ENCODE peak calls at places on chromosome 12, in ten cellular contexts. One of them, this sample, is unnamed.

GRCh38 chr12:23236056-23236455 is 611.1 kb downstream of the ETNK1 start:
- DNase-seq in ovary: no peak
- DNase-seq in upper lobe of left lung: no peak
- DNase-seq in K562: no peak
- DNase-seq in A549: no peak
- DNase-seq in HepG2: peak; percentile 53
- DNase-seq in stomach: no peak
- DNase-seq in SK-N-SH: no peak
- DNase-seq in suprapubic skin: no peak
- DNase-seq in tibial nerve: no peak
- DNase-seq in this sample: no peak

GRCh38 chr12:80778005-80778541 is 61.4 kb downstream of the MYF5 start:
- DNase-seq in ovary: no peak
- DNase-seq in upper lobe of left lung: no peak
- DNase-seq in K562: no peak
- DNase-seq in A549: no peak
- DNase-seq in HepG2: peak; percentile 96
- DNase-seq in stomach: peak; percentile 33
- DNase-seq in SK-N-SH: peak; percentile 10
- DNase-seq in suprapubic skin: no peak
- DNase-seq in tibial nerve: peak; percentile 15
- DNase-seq in this sample: peak; percentile 39

GRCh38 chr12:51980051-51980808 is 26.5 kb upstream of the TAMALIN start:
- DNase-seq in ovary: peak; percentile 73
- DNase-seq in upper lobe of left lung: no peak
- DNase-seq in K562: peak; percentile 87
- DNase-seq in A549: peak; percentile 92
- DNase-seq in HepG2: peak; percentile 50
- DNase-seq in stomach: peak; percentile 82
- DNase-seq in SK-N-SH: peak; percentile 85
- DNase-seq in suprapubic skin: peak; percentile 87
- DNase-seq in tibial nerve: peak; percentile 51
- DNase-seq in this sample: peak; percentile 72

GRCh38 chr12:127143020-127143419 is 1124.0 kb upstream of the TMEM132C start:
- DNase-seq in ovary: no peak
- DNase-seq in upper lobe of left lung: no peak
- DNase-seq in K562: no peak
- DNase-seq in A549: no peak
- DNase-seq in HepG2: no peak
- DNase-seq in stomach: no peak
- DNase-seq in SK-N-SH: no peak
- DNase-seq in suprapubic skin: no peak
- DNase-seq in tibial nerve: no peak
- DNase-seq in this sample: no peak

GRCh38 chr12:79747274-79747673 is 56.5 kb upstream of the PAWR start:
- DNase-seq in ovary: no peak
- DNase-seq in upper lobe of left lung: no peak
- DNase-seq in K562: no peak
- DNase-seq in A549: no peak
- DNase-seq in HepG2: no peak
- DNase-seq in stomach: no peak
- DNase-seq in SK-N-SH: no peak
- DNase-seq in suprapubic skin: no peak
- DNase-seq in tibial nerve: no peak
- DNase-seq in this sample: no peak

GRCh38 chr12:51393676-51394545 is 2.7 kb upstream of the GALNT6 start:
- DNase-seq in ovary: no peak
- DNase-seq in upper lobe of left lung: no peak
- DNase-seq in K562: no peak
- DNase-seq in A549: no peak
- DNase-seq in HepG2: no peak
- DNase-seq in stomach: no peak
- DNase-seq in SK-N-SH: no peak
- DNase-seq in suprapubic skin: peak; percentile 69
- DNase-seq in tibial nerve: no peak
- DNase-seq in this sample: peak; percentile 28

GRCh38 chr12:5166976-5167375 is 123.3 kb downstream of the KCNA5 start:
- DNase-seq in ovary: no peak
- DNase-seq in upper lobe of left lung: no peak
- DNase-seq in K562: no peak
- DNase-seq in A549: no peak
- DNase-seq in HepG2: no peak
- DNase-seq in stomach: no peak
- DNase-seq in SK-N-SH: peak; percentile 41
- DNase-seq in suprapubic skin: no peak
- DNase-seq in tibial nerve: no peak
- DNase-seq in this sample: no peak

GRCh38 chr12:130627175-130627574 is 88.9 kb downstream of the RIMBP2 start:
- DNase-seq in ovary: no peak
- DNase-seq in upper lobe of left lung: no peak
- DNase-seq in K562: no peak
- DNase-seq in A549: no peak
- DNase-seq in HepG2: no peak
- DNase-seq in stomach: no peak
- DNase-seq in SK-N-SH: no peak
- DNase-seq in suprapubic skin: peak; percentile 31
- DNase-seq in tibial nerve: no peak
- DNase-seq in this sample: no peak

GRCh38 chr12:14589169-14590004 is 21.7 kb upstream of the PLBD1 start:
- DNase-seq in ovary: no peak
- DNase-seq in upper lobe of left lung: peak; percentile 53
- DNase-seq in K562: no peak
- DNase-seq in A549: no peak
- DNase-seq in HepG2: no peak
- DNase-seq in stomach: no peak
- DNase-seq in SK-N-SH: no peak
- DNase-seq in suprapubic skin: no peak
- DNase-seq in tibial nerve: no peak
- DNase-seq in this sample: no peak

GRCh38 chr12:114767906-114768697 is 84.1 kb upstream of the TBX3 start:
- DNase-seq in ovary: peak; percentile 62
- DNase-seq in upper lobe of left lung: no peak
- DNase-seq in K562: no peak
- DNase-seq in A549: no peak
- DNase-seq in HepG2: peak; percentile 53
- DNase-seq in stomach: no peak
- DNase-seq in SK-N-SH: no peak
- DNase-seq in suprapubic skin: no peak
- DNase-seq in tibial nerve: no peak
- DNase-seq in this sample: no peak
- TF ChIP-seq EP300 in ovary: no peak
- TF ChIP-seq EP300 in upper lobe of left lung: no peak
- TF ChIP-seq EP300 in K562: no peak
- TF ChIP-seq EP300 in A549: peak; percentile 20
- TF ChIP-seq EP300 in HepG2: no peak
- TF ChIP-seq EP300 in stomach: no peak
- TF ChIP-seq EP300 in SK-N-SH: no peak
- TF ChIP-seq EP300 in suprapubic skin: no peak
- TF ChIP-seq EP300 in tibial nerve: no peak
- TF ChIP-seq EP300 in this sample: no peak

GRCh38 chr12:132604108-132605054 is 6.0 kb downstream of the LRCOL1 start:
- DNase-seq in ovary: no peak
- DNase-seq in upper lobe of left lung: peak; percentile 82
- DNase-seq in K562: no peak
- DNase-seq in A549: no peak
- DNase-seq in HepG2: no peak
- DNase-seq in stomach: no peak
- DNase-seq in SK-N-SH: peak; percentile 73
- DNase-seq in suprapubic skin: no peak
- DNase-seq in tibial nerve: no peak
- DNase-seq in this sample: no peak
- TF ChIP-seq EP300 in ovary: no peak
- TF ChIP-seq EP300 in upper lobe of left lung: no peak
- TF ChIP-seq EP300 in K562: no peak
- TF ChIP-seq EP300 in A549: no peak
- TF ChIP-seq EP300 in HepG2: no peak
- TF ChIP-seq EP300 in stomach: no peak
- TF ChIP-seq EP300 in SK-N-SH: no peak
- TF ChIP-seq EP300 in suprapubic skin: no peak
- TF ChIP-seq EP300 in tibial nerve: no peak
- TF ChIP-seq EP300 in this sample: no peak

GRCh38 chr12:96121271-96121711 is 72.9 kb upstream of the ELK3 start:
- DNase-seq in ovary: no peak
- DNase-seq in upper lobe of left lung: no peak
- DNase-seq in K562: no peak
- DNase-seq in A549: no peak
- DNase-seq in HepG2: no peak
- DNase-seq in stomach: no peak
- DNase-seq in SK-N-SH: no peak
- DNase-seq in suprapubic skin: no peak
- DNase-seq in tibial nerve: no peak
- DNase-seq in this sample: no peak
- TF ChIP-seq EP300 in ovary: no peak
- TF ChIP-seq EP300 in upper lobe of left lung: no peak
- TF ChIP-seq EP300 in K562: no peak
- TF ChIP-seq EP300 in A549: no peak
- TF ChIP-seq EP300 in HepG2: no peak
- TF ChIP-seq EP300 in stomach: no peak
- TF ChIP-seq EP300 in SK-N-SH: no peak
- TF ChIP-seq EP300 in suprapubic skin: no peak
- TF ChIP-seq EP300 in tibial nerve: no peak
- TF ChIP-seq EP300 in this sample: no peak

GRCh38 chr12:129570796-129571400 is 332.9 kb downstream of the TMEM132D start:
- DNase-seq in ovary: no peak
- DNase-seq in upper lobe of left lung: no peak
- DNase-seq in K562: no peak
- DNase-seq in A549: no peak
- DNase-seq in HepG2: no peak
- DNase-seq in stomach: no peak
- DNase-seq in SK-N-SH: no peak
- DNase-seq in suprapubic skin: no peak
- DNase-seq in tibial nerve: no peak
- DNase-seq in this sample: no peak
- TF ChIP-seq EP300 in ovary: no peak
- TF ChIP-seq EP300 in upper lobe of left lung: no peak
- TF ChIP-seq EP300 in K562: no peak
- TF ChIP-seq EP300 in A549: no peak
- TF ChIP-seq EP300 in HepG2: no peak
- TF ChIP-seq EP300 in stomach: no peak
- TF ChIP-seq EP300 in SK-N-SH: no peak
- TF ChIP-seq EP300 in suprapubic skin: no peak
- TF ChIP-seq EP300 in tibial nerve: no peak
- TF ChIP-seq EP300 in this sample: no peak

DNA sequence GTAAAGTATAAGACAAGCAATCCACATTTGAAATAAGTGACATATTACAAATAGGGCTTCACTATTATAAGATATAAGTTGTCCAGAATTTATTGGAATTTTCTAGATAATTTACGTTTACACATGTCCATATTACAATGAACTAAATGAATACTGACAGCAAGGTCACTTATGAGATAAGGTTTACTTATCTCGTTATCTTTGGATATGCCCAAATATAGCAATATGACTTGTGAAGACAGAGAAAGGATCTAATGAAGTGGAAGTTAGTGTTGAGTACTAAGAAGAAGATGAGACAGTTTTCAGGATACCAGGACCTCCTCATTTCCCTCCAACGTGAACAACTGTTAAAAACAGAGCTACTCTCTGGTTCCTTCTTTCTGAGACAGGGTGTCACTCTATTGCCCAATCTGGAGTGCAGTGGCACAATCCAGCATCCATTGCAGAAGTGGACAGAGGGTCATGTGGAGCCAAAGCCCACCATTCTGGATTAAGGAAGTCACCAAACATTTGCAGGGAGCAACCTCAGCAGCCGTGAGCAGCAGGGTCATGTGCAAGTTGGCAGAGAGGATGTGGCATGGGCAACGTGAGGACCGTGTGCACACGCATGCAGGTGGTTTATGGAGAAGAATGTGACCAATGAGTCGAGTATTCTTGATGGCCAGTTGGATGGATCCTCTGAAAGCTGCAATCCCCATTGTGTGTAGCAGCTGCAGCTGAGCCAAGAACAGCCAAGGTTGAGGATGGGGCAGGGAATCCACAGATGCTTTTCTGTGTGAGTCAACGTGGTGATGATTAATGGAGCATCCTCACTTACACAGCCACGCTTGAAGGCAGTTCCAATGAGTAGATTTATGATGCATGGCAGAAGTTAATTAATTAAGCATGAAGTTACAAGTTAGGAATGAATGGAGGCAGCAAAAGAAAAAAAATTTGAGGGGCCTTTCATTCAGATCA is 111.0 kb downstream of the BICD1 start:
- DNase-seq in ovary: no peak
- DNase-seq in upper lobe of left lung: no peak
- DNase-seq in K562: no peak
- DNase-seq in A549: peak; percentile 11
- DNase-seq in HepG2: no peak
- DNase-seq in stomach: no peak
- DNase-seq in SK-N-SH: no peak
- DNase-seq in suprapubic skin: no peak
- DNase-seq in tibial nerve: no peak
- DNase-seq in this sample: peak; percentile 8
- TF ChIP-seq EP300 in ovary: no peak
- TF ChIP-seq EP300 in upper lobe of left lung: no peak
- TF ChIP-seq EP300 in K562: no peak
- TF ChIP-seq EP300 in A549: no peak
- TF ChIP-seq EP300 in HepG2: no peak
- TF ChIP-seq EP300 in stomach: no peak
- TF ChIP-seq EP300 in SK-N-SH: peak; percentile 66
- TF ChIP-seq EP300 in suprapubic skin: no peak
- TF ChIP-seq EP300 in tibial nerve: peak; percentile 43
- TF ChIP-seq EP300 in this sample: no peak